ENCODE peak calls at places on chromosomes 12 and 14, in six cellular contexts. R is B cell, L is upper lobe of right lung, D is endothelial cell, V is left lung, Q is A549. P is an unnamed sample.

GRCh38 chr14:103868242-103868897 is 21.0 kb upstream of the PPP1R13B start:
- DNase-seq in R (no peak), L (no peak), D (no peak), V (no peak), Q (no peak), P (no peak)

GRCh38 chr12:65432606-65433005 is 154.1 kb downstream of the MSRB3 start:
- DNase-seq in R (no peak), L (no peak), D (no peak), V (no peak), Q (no peak), P (no peak)

GRCh38 chr12:88698471-88698870 is 118.2 kb upstream of the KITLG start:
- DNase-seq in R (no peak), L (no peak), D (no peak), V (no peak), Q (no peak), P (no peak)

GRCh38 chr12:45338272-45338671 is 122.4 kb downstream of the ANO6 start:
- DNase-seq in R (no peak), L (no peak), D (no peak), V (no peak), Q (no peak), P (no peak)

GRCh38 chr14:97441740-97442362 is 644.7 kb downstream of the VRK1 start:
- DNase-seq in R (no peak), L (no peak), D (no peak), V (no peak), Q (no peak), P (no peak)

GRCh38 chr12:68469136-68469535 is 137.0 kb upstream of the MDM1 start:
- DNase-seq in R (no peak), L (no peak), D (no peak), V (no peak), Q (no peak), P (no peak)

GRCh38 chr14:77219591-77219990 is 38.0 kb downstream of the TMEM63C start:
- DNase-seq in R (no peak), L (no peak), D (no peak), V (no peak), Q (no peak), P (no peak)

GRCh38 chr12:119151445-119151844 is 27.3 kb upstream of the HSPB8 start:
- DNase-seq in R (no peak), L (no peak), D (no peak), V (no peak), Q (no peak), P (no peak)

GRCh38 chr12:98736352-98737326 is 91.5 kb downstream of the APAF1 start:
- DNase-seq in R (no peak), L (no peak), D (no peak), V (no peak), Q (no peak), P (no peak)

GRCh38 chr12:1842183-1842904 is 22.0 kb downstream of the LRTM2 start:
- DNase-seq in R (peak), L (peak), D (no peak), V (peak), Q (no peak), P (no peak)

GRCh38 chr12:104282109-104282508 is 21.4 kb upstream of the EID3 start:
- DNase-seq in R (no peak), L (no peak), D (no peak), V (no peak), Q (no peak), P (no peak)

GRCh38 chr12:94427520-94428381 is 31.9 kb downstream of the CEP83 start:
- DNase-seq in R (no peak), L (no peak), D (no peak), V (peak), Q (no peak), P (no peak)

GRCh38 chr12:49339464-49339861 is 2.5 kb upstream of the C1QL4 start:
- DNase-seq in R (no peak), L (peak), D (no peak), V (no peak), Q (no peak), P (no peak)

GRCh38 chr12:53624956-53625355 is 1.2 kb downstream of the ATF7 start:
- DNase-seq in R (no peak), L (no peak), D (no peak), V (no peak), Q (no peak), P (no peak)

GRCh38 chr14:20515846-20516245 is 10.5 kb downstream of the RNASE10 start:
- DNase-seq in R (no peak), L (no peak), D (no peak), V (no peak), Q (no peak), P (no peak)

GRCh38 chr14:68495101-68495637 is 297.7 kb downstream of the ZFP36L1 start:
- DNase-seq in R (peak), L (no peak), D (peak), V (no peak), Q (no peak), P (no peak)

GRCh38 chr12:121184425-121184824 is 25.5 kb upstream of the P2RX4 start:
- DNase-seq in R (no peak), L (no peak), D (no peak), V (no peak), Q (no peak), P (no peak)

GRCh38 chr12:442235-442884 is 17.4 kb upstream of the B4GALNT3 start:
- DNase-seq in R (peak), L (no peak), D (peak), V (no peak), Q (peak), P (peak)

GRCh38 chr12:100348657-100349454 is 8.0 kb upstream of the SLC17A8 start:
- DNase-seq in R (no peak), L (no peak), D (no peak), V (no peak), Q (peak), P (no peak)

GRCh38 chr14:90545431-90545830 is 148.6 kb downstream of the CALM1 start:
- DNase-seq in R (no peak), L (no peak), D (no peak), V (no peak), Q (no peak), P (no peak)

GRCh38 chr14:59213368-59214315 is 25.2 kb downstream of the DAAM1 start:
- DNase-seq in R (no peak), L (no peak), D (no peak), V (no peak), Q (no peak), P (no peak)

GRCh38 chr14:23306412-23307145 is at the start of gene BCL2L2:
- DNase-seq in R (peak), L (peak), D (peak), V (peak), Q (peak), P (peak)

GRCh38 chr14:77059276-77059934 is 30.9 kb upstream of the IRF2BPL start:
- DNase-seq in R (no peak), L (no peak), D (no peak), V (no peak), Q (peak), P (peak)

GRCh38 chr12:52215587-52216031 is 17.4 kb upstream of the KRT7 start:
- DNase-seq in R (no peak), L (peak), D (no peak), V (no peak), Q (peak), P (no peak)

GRCh38 chr14:76697246-76697645 is 64.0 kb upstream of the VASH1 start:
- DNase-seq in R (no peak), L (no peak), D (no peak), V (no peak), Q (no peak), P (no peak)

GRCh38 chr12:59115526-59115925 is 195.2 kb upstream of the LRIG3 start:
- DNase-seq in R (no peak), L (no peak), D (no peak), V (no peak), Q (no peak), P (no peak)

GRCh38 chr14:51395361-51395849 is 155.4 kb downstream of the TMX1 start:
- DNase-seq in R (no peak), L (no peak), D (peak), V (no peak), Q (no peak), P (no peak)

GRCh38 chr14:22535126-22535525 is 53.9 kb downstream of the DAD1 start:
- DNase-seq in R (no peak), L (no peak), D (no peak), V (no peak), Q (no peak), P (no peak)

GRCh38 chr14:24327303-24327702 is 7.6 kb downstream of the ADCY4 start:
- DNase-seq in R (no peak), L (no peak), D (no peak), V (no peak), Q (no peak), P (no peak)

GRCh38 chr14:104749111-104749649 is 3.8 kb upstream of the SIVA1 start:
- DNase-seq in R (no peak), L (no peak), D (no peak), V (no peak), Q (no peak), P (no peak)

GRCh38 chr12:79615596-79616560 is 74.9 kb downstream of the PAWR start:
- DNase-seq in R (no peak), L (no peak), D (no peak), V (peak), Q (no peak), P (no peak)

GRCh38 chr12:49583361-49584094 is 15.6 kb upstream of the MCRS1 start:
- DNase-seq in R (no peak), L (no peak), D (no peak), V (no peak), Q (no peak), P (no peak)

GRCh38 chr12:7038591-7038990 is 20.3 kb upstream of the LPCAT3 start:
- DNase-seq in R (no peak), L (no peak), D (no peak), V (no peak), Q (no peak), P (no peak)

GRCh38 chr12:7045913-7046312 is 14.6 kb upstream of the C1S start:
- DNase-seq in R (no peak), L (no peak), D (no peak), V (no peak), Q (no peak), P (no peak)

GRCh38 chr12:7046383-7047143 is 14.0 kb upstream of the C1S start:
- DNase-seq in R (no peak), L (no peak), D (no peak), V (no peak), Q (no peak), P (no peak)

GRCh38 chr12:7039403-7039802 is 21.1 kb upstream of the C1S start:
- DNase-seq in R (no peak), L (no peak), D (no peak), V (no peak), Q (no peak), P (no peak)

DNA sequence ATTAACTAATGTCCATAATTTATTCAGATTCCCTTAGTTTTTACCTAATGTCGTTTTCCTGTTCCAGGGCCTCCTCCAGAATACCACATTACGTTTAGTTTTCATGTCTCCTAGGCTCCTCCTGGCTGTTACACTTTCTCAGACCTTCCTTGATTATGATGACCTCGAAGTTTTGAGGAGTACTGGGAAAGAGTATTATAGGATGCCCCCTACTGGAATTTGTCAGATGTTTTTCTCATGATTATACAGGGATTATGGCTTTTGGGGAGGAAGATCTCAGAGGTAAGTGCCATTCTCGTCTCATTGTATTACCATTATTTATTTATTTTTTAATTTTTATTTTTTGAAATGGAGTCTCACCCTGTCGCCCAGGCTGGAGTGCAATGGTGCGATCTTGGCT is 17.7 kb upstream of the C1S start:
- DNase-seq in R (peak), L (no peak), D (no peak), V (no peak), Q (peak), P (no peak)
- TF ChIP-seq CTCF in R (peak), L (peak), D (peak), V (peak), Q (peak), P (peak)

GRCh38 chr14:106208794-106209193 is 682.4 kb downstream of the TMEM121 start:
- DNase-seq in R (no peak), L (no peak), D (no peak), V (no peak), Q (no peak), P (no peak)

GRCh38 chr14:106207316-106207715 is 680.9 kb downstream of the TMEM121 start:
- DNase-seq in R (no peak), L (no peak), D (no peak), V (no peak), Q (no peak), P (no peak)

GRCh38 chr14:106210650-106211049 is 684.3 kb downstream of the TMEM121 start:
- DNase-seq in R (no peak), L (no peak), D (no peak), V (no peak), Q (no peak), P (no peak)

GRCh38 chr14:106211489-106211888 is 685.1 kb downstream of the TMEM121 start:
- DNase-seq in R (no peak), L (no peak), D (no peak), V (no peak), Q (no peak), P (no peak)

DNA sequence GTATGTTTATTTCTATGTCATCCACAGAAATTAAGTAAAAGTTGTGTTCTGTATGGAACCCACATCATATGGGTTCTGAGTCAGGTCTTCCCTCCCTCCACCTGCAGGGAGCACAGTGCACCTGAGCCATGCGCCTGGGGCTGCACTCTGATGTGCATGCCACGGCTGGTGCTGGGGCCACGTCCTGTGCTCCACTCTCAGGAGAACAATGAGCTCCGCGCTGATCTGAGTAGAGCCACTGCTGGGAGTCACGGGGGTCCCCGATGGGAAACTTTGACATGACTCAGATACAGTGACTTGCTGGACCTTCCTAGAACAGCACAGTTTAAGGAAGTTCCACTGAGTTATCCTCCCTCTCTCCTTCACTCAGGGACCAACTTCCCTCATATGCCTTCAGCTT is 683.4 kb downstream of the TMEM121 start:
- DNase-seq in R (no peak), L (no peak), D (no peak), V (no peak), Q (no peak), P (no peak)
- TF ChIP-seq CTCF in R (no peak), L (no peak), D (no peak), V (no peak), Q (no peak), P (no peak)

DNA sequence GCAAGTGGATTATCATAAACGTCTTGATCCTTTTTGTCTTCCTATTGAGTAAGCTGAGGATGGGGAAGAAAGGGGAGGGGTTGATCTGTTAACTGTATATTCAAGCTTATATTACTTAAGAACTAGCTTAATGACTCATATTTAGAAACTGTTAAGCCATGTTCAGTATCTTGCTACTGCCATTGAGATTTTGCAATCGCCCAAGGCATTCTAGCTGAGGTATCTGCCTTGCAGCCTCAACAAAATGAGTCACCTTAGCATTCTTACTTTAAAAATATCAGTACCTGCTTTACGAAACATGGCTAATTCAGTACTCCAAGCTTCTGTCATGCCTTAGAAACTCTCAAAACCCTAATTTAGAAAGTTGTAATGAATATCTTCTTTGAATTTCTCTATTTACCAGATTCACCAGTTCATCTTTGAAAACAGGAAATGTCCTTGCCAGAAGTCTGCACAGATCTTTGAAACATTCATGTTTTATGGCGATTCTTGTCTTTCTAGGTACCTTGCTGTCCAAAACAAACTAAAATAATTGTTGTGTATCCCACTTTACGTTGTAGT is 76.1 kb downstream of the ALG10B start:
- DNase-seq in R (no peak), L (no peak), D (no peak), V (peak), Q (no peak), P (no peak)
- TF ChIP-seq CTCF in R (no peak), L (no peak), D (no peak), V (no peak), Q (no peak), P (no peak)

GRCh38 chr12:111785651-111786050 is 18.9 kb downstream of the ALDH2 start:
- DNase-seq in R (no peak), L (no peak), D (no peak), V (no peak), Q (no peak), P (no peak)

GRCh38 chr12:111791507-111791906 is 24.8 kb downstream of the ALDH2 start:
- DNase-seq in R (no peak), L (no peak), D (no peak), V (no peak), Q (no peak), P (no peak)

GRCh38 chr12:111789779-111790178 is 23.0 kb downstream of the ALDH2 start:
- DNase-seq in R (no peak), L (no peak), D (no peak), V (no peak), Q (no peak), P (no peak)

GRCh38 chr12:111784953-111785352 is 18.2 kb downstream of the ALDH2 start:
- DNase-seq in R (no peak), L (no peak), D (no peak), V (no peak), Q (no peak), P (no peak)

DNA sequence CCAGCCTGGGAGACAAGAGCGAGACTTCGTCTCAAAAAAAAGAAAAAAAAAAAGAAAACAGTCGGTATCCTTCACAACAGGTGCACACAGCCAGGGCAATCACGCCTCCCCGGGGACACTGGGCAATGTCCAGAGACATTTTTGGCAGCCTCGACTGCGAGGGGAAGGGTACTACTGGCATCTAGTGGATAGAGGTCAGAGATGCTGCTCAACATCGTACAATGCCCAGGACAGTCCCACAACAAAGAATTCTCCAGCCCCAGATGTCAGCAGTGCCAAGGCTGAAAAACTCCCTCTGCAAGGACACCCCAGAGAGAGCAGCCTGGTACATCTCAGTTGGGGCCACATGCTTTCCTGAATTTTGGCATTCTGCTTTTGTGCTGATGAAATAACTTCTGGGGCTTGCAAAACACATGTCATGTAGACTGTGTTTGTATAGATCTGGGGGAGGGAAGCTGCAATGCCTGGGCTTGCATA is 21.5 kb downstream of the ALDH2 start:
- DNase-seq in R (peak), L (no peak), D (no peak), V (no peak), Q (no peak), P (no peak)
- TF ChIP-seq CTCF in R (peak), L (peak), D (no peak), V (peak), Q (peak), P (no peak)

DNA sequence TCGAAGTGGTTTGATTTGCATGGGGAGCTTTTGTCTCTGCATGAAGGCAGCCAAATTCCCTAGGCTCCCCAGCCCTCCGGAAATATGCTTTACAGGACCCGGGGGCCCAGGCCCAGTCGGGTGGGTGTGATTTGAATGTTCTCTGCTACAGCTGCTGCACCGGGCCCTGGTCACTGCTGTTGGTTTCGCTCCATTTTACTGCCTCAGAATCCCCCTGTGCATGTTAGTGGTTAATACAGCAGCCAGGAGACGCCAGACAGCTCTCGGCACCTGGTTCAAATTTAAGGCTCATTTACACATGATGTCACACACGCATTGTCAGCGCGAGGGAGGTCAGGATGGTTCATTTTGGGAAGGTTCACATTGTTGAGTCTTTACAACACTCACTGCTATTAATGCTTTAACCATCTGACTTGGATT is 99.6 kb downstream of the SLC38A6 start:
- DNase-seq in R (peak), L (no peak), D (no peak), V (no peak), Q (no peak), P (no peak)
- TF ChIP-seq CTCF in R (no peak), L (no peak), D (no peak), V (no peak), Q (no peak), P (no peak)

GRCh38 chr12:62629971-62630739 is 163.5 kb downstream of the MON2 start:
- DNase-seq in R (no peak), L (no peak), D (no peak), V (no peak), Q (no peak), P (no peak)

GRCh38 chr12:62632521-62632920 is 165.9 kb downstream of the MON2 start:
- DNase-seq in R (peak), L (peak), D (peak), V (peak), Q (no peak), P (peak)

GRCh38 chr12:62629413-62629812 is 162.8 kb downstream of the MON2 start:
- DNase-seq in R (no peak), L (no peak), D (no peak), V (no peak), Q (no peak), P (no peak)

GRCh38 chr12:62635630-62636029 is 169.0 kb downstream of the MON2 start:
- DNase-seq in R (no peak), L (no peak), D (no peak), V (no peak), Q (no peak), P (no peak)

GRCh38 chr12:62631531-62632520 is 165.2 kb downstream of the MON2 start:
- DNase-seq in R (peak), L (peak), D (peak), V (peak), Q (peak), P (peak)
- TF ChIP-seq CTCF in R (no peak), L (peak), D (no peak), V (no peak), Q (no peak), P (peak)